ENCODE peak calls at places on chromosomes 5 and 9, in four cellular contexts. E, K, J and G are unnamed samples.

GRCh38 chr9:136945333-136946227 is 537 bp downstream of the C8G start:
- DNase-seq in J (no peak), E (no peak), K (no peak), G (no peak)

GRCh38 chr9:73143606-73144328 is 7.9 kb upstream of the ANXA1 start:
- DNase-seq in K (no peak), E (peak; percentile 92), J (peak; percentile 54), G (no peak)

GRCh38 chr5:169354263-169354662 is 53.3 kb upstream of the SLIT3 start:
- DNase-seq in J (no peak), E (no peak), K (no peak), G (no peak)

GRCh38 chr9:93828331-93829097 is 126.6 kb downstream of the BARX1 start:
- DNase-seq in E (no peak), J (no peak), K (no peak), G (no peak)

GRCh38 chr9:6680797-6681146 is 35.2 kb upstream of the GLDC start:
- DNase-seq in E (peak; percentile 77), J (peak; percentile 66), K (peak; percentile 64), G (peak; percentile 65)

GRCh38 chr5:131224387-131225191 is 39.3 kb upstream of the CDC42SE2 start:
- DNase-seq in E (peak; percentile 99), K (no peak), J (no peak), G (no peak)

GRCh38 chr9:124261787-124262595 is 4.2 kb downstream of the NEK6 start:
- DNase-seq in J (no peak), K (no peak), E (no peak), G (no peak)

GRCh38 chr9:112913326-112913725 is 22.6 kb upstream of the SLC46A2 start:
- DNase-seq in E (no peak), K (no peak), J (no peak), G (no peak)

GRCh38 chr5:117588611-117589010 is 1014.0 kb upstream of the SEMA6A start:
- DNase-seq in E (no peak), K (no peak), J (no peak), G (no peak)

GRCh38 chr5:122149691-122150090 is 20.3 kb downstream of the ZNF474 start:
- DNase-seq in E (no peak), J (no peak), K (no peak), G (no peak)

GRCh38 chr9:8332871-8333270 is 533.3 kb upstream of the DMAC1 start:
- DNase-seq in J (no peak), E (no peak), K (no peak), G (no peak)